ENCODE peak calls at places on chromosomes 1 and 21, in five cellular contexts. I, Q, X, S and N are unnamed samples.

GRCh38 chr1:32773764-32774463 is 43.2 kb downstream of the YARS1 start:
- DNase-seq in X (peak; percentile 52), Q (no peak), S (no peak), I (no peak), N (no peak)

GRCh38 chr21:39750670-39751069 is 5.7 kb downstream of the IGSF5 start:
- DNase-seq in X (no peak), I (no peak), S (no peak), Q (no peak), N (no peak)

GRCh38 chr21:45536301-45537081 is 5.7 kb downstream of the SLC19A1 start:
- DNase-seq in X (peak; percentile 42), Q (no peak), I (no peak), S (no peak), N (no peak)

GRCh38 chr1:41672641-41673313 is 188.3 kb upstream of the EDN2 start:
- DNase-seq in S (no peak), Q (no peak), X (no peak), I (peak; percentile 95), N (no peak)

GRCh38 chr1:157047064-157047410 is 1.5 kb upstream of the ARHGEF11 start:
- DNase-seq in I (no peak), S (no peak), X (no peak), Q (no peak), N (no peak)

GRCh38 chr1:61141288-61142044 is 59.1 kb downstream of the NFIA start:
- DNase-seq in X (no peak), Q (no peak), I (peak; percentile 35), S (peak; percentile 17), N (no peak)

GRCh38 chr1:184595609-184596008 is 159.0 kb downstream of the EDEM3 start:
- DNase-seq in S (peak; percentile 94), Q (no peak), X (no peak), I (peak; percentile 85), N (no peak)

GRCh38 chr1:43531453-43531905 is 796 bp downstream of the PTPRF start:
- DNase-seq in S (no peak), I (no peak), X (peak; percentile 76), Q (no peak), N (no peak)

GRCh38 chr1:94648225-94649007 is 106.9 kb upstream of the F3 start:
- DNase-seq in S (peak; percentile 73), I (peak; percentile 100), Q (no peak), X (peak; percentile 29), N (no peak)

GRCh38 chr1:86515597-86515996 is 31.3 kb upstream of the CLCA4 start:
- DNase-seq in I (no peak), X (no peak), Q (no peak), S (no peak), N (peak; percentile 67)

GRCh38 chr21:38741976-38742309 is 63.8 kb upstream of the ETS2 start:
- DNase-seq in S (peak; percentile 32), Q (no peak), X (no peak), I (no peak), N (no peak)

GRCh38 chr1:42192106-42192505 is 27.6 kb upstream of the GUCA2A start:
- DNase-seq in Q (no peak), X (no peak), I (no peak), S (no peak), N (no peak)

GRCh38 chr1:6603851-6604558 is 1.3 kb upstream of the KLHL21 start:
- DNase-seq in S (peak; percentile 65), I (peak; percentile 86), Q (peak; percentile 69), X (peak; percentile 69), N (peak; percentile 88)

GRCh38 chr1:151596166-151596933 is 15.5 kb upstream of the SNX27 start:
- DNase-seq in S (peak; percentile 71), X (no peak), I (peak; percentile 41), Q (no peak), N (no peak)

GRCh38 chr1:31183126-31183525 is 56.6 kb downstream of the NKAIN1 start:
- DNase-seq in S (no peak), I (no peak), Q (no peak), X (no peak), N (no peak)

GRCh38 chr1:41622859-41623732 is 138.6 kb upstream of the EDN2 start:
- DNase-seq in S (no peak), Q (no peak), X (peak; percentile 34), I (peak; percentile 56), N (peak; percentile 14)

GRCh38 chr1:95427525-95427924 is 193.5 kb downstream of the RWDD3 start:
- DNase-seq in X (no peak), Q (no peak), S (no peak), I (no peak), N (no peak)

GRCh38 chr1:208681878-208682663 is 437.9 kb upstream of the PLXNA2 start:
- DNase-seq in X (no peak), I (no peak), S (no peak), Q (no peak), N (no peak)

GRCh38 chr1:165075725-165076370 is 280.7 kb downstream of the LMX1A start:
- DNase-seq in X (no peak), S (no peak), I (peak; percentile 13), Q (no peak), N (peak; percentile 62)

GRCh38 chr1:234774971-234775370 is 165.0 kb upstream of the IRF2BP2 start:
- DNase-seq in Q (no peak), X (peak; percentile 17), I (no peak), S (peak; percentile 35), N (no peak)

GRCh38 chr1:178806665-178807300 is 64.1 kb downstream of the ANGPTL1 start:
- DNase-seq in I (no peak), S (no peak), Q (no peak), X (no peak), N (no peak)

GRCh38 chr1:169456029-169456428 is 28.8 kb upstream of the CCDC181 start:
- DNase-seq in Q (no peak), S (no peak), X (no peak), I (no peak), N (no peak)

GRCh38 chr21:25457411-25457810 is 149.9 kb downstream of the MRPL39 start:
- DNase-seq in S (no peak), X (no peak), Q (no peak), I (peak; percentile 85), N (no peak)

GRCh38 chr1:66055092-66055491 is 262.4 kb downstream of the PDE4B start:
- DNase-seq in S (no peak), I (no peak), Q (no peak), X (no peak), N (no peak)

GRCh38 chr1:51421961-51422360 is 91.6 kb upstream of the TTC39A start:
- DNase-seq in S (no peak), Q (peak; percentile 51), X (no peak), I (peak; percentile 82), N (no peak)

GRCh38 chr1:184380468-184380867 is 6.4 kb upstream of the C1orf21 start:
- DNase-seq in I (no peak), Q (no peak), S (no peak), X (no peak), N (no peak)

GRCh38 chr1:220879090-220879508 is at the start of gene HLX:
- DNase-seq in Q (no peak), X (peak; percentile 78), S (peak; percentile 56), I (peak; percentile 92), N (peak; percentile 63)

DNA sequence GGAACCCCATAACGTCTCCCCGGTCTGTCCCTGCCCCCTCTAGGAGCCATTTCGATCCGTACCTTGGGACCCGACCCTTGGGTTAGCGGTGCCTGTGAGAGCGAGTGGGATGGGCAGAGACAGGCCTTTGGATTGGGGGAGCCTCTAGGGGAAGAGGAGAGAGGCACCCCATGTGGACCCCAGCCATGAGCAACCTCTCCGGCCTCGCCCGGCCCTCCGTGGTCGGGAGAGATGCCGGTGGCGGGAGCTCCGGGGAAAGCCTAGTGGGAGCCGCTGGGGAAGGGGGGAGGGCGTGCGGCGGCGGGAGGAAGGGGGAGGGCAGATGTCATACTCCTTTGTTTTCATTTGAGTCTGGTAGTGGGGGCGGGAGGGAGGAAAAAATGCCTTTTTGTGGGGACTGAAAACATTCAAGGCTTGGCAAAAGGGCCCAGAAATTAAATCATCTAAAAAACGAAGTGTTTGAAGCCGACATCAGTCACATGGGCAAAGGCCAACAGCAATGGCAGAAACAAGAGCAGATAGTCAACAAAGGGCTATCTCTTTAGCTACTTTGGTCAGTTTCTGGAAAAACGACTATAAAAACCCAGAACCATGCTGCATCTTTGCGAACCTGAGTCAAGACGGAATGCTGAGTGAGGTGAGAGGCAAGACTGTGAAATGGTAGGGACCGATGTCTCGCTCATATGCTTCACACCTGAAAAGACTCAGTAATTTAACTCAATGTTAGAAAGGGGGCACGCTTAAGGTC is 751 bp downstream of the PTBP2 start:
- DNase-seq in X (peak; percentile 81), I (peak; percentile 54), Q (peak; percentile 48), S (peak; percentile 2), N (peak; percentile 58)
- H3K4ac ChIP-seq in X (peak overlapping the region; percentile 93), I (peak overlapping the region; percentile 85), Q (no peak overlapping the region), S (peak overlapping the region; percentile 98), N (peak overlapping the region; percentile 63)

GRCh38 chr1:1756661-1757421 is 21.4 kb downstream of the NADK start:
- DNase-seq in I (no peak), X (no peak), Q (no peak), S (no peak), N (no peak)
- H3K79me1 ChIP-seq in I (peaks cover 21% of the 10 kb centered on the region), X (peaks cover 5% of the 10 kb centered on the region), Q (peaks cover 26% of the 10 kb centered on the region), S (peaks cover 4% of the 10 kb centered on the region), N (peaks cover 6% of the 10 kb centered on the region)

GRCh38 chr21:43190544-43191340 is 21.9 kb downstream of the CRYAA start:
- DNase-seq in X (no peak), I (no peak), Q (no peak), S (no peak), N (peak; percentile 27)
- H4K91ac ChIP-seq in X (no peak overlapping the region), I (no peak overlapping the region), Q (no peak overlapping the region), S (no peak overlapping the region), N (no peak overlapping the region)

GRCh38 chr1:2229032-2229920 is 1.2 kb downstream of the SKI start:
- DNase-seq in S (peak; percentile 39), Q (no peak), X (peak; percentile 64), I (peak; percentile 69), N (no peak)

GRCh38 chr1:2228684-2229031 is 539 bp downstream of the SKI start:
- DNase-seq in I (no peak), X (no peak), S (no peak), Q (no peak), N (no peak)

GRCh38 chr1:2230781-2231666 is 2.9 kb downstream of the SKI start:
- DNase-seq in X (peak; percentile 53), I (no peak), S (no peak), Q (no peak), N (no peak)

GRCh38 chr1:2231667-2232254 is 3.6 kb downstream of the SKI start:
- DNase-seq in Q (no peak), I (peak; percentile 81), S (peak; percentile 64), X (peak; percentile 79), N (peak; percentile 71)

DNA sequence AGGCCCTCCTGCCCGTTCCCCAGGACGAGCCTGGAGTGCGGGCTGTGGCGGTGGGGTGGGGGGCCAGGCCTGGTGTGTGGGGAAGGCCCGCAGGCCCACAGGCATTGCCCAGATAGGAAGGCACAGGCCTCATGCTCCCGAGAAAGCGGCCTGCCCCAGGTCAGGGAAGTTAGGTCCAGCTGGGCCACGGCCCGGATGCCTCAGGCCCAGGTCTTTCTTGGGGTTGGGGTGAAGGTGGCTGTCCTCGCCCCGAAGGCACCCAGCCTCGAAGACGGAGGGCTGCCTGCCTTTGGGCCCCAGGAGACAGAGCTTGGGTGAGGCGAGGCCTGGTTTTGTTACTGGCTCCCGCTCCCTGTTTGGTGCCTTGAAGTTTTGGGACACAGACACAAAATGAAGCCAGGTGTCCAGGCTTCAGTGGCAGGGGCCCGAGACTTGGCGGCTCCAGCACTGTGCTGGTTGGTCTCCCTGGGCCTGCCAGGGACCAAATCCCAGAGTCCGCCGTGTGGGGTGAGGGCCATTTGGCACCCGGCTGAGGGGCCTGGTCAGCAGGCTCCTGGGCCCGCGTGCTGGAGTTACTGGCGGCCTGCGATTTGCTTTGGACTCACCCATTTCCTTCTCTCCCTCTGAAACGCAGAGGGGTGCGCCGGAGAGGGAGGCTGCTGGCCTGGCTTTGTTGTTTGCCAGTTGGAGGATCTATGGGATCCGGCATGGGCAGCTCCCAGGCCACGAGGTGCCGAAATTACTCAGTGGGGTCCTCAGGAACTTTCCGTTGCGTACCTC is 2.0 kb downstream of the SKI start:
- DNase-seq in X (peak; percentile 57), I (peak; percentile 40), Q (no peak), S (no peak), N (no peak)
- H3K4ac ChIP-seq in X (no peak overlapping the region), I (peak overlapping the region; percentile 50), Q (peak overlapping the region; percentile 41), S (peak overlapping the region; percentile 97), N (no peak overlapping the region)

GRCh38 chr1:19404748-19405147 is 80.6 kb downstream of the CAPZB start:
- DNase-seq in Q (no peak), I (no peak), X (no peak), S (no peak), N (no peak)
- H3K79me1 ChIP-seq in Q (peaks cover 2% of the 10 kb centered on the region), I (peaks cover 97% of the 10 kb centered on the region), X (peaks cover 30% of the 10 kb centered on the region), S (no peaks in the 10 kb centered on the region), N (peaks cover 13% of the 10 kb centered on the region)